ENCODE peak calls at places on chromosomes 6 and 20, in five cellular contexts. One of them, this sample, is unnamed. For H3K9me3 and H3K4me1, the result is how much of the 10 kb centered on the place peaks cover.

GRCh38 chr20:59222982-59223610 is 59.5 kb downstream of the ZNF831 start:
- DNase-seq in body of pancreas: no peak
- DNase-seq in heart right ventricle: no peak
- DNase-seq in cardiac muscle cell: peak
- DNase-seq in GM12878: no peak
- DNase-seq in this sample: peak

GRCh38 chr20:60214901-60215522 is 256.8 kb downstream of the CDH26 start:
- DNase-seq in body of pancreas: no peak
- DNase-seq in heart right ventricle: no peak
- DNase-seq in cardiac muscle cell: peak
- DNase-seq in GM12878: no peak
- DNase-seq in this sample: no peak

GRCh38 chr6:147390909-147391536 is 117.5 kb upstream of the SAMD5 start:
- DNase-seq in body of pancreas: no peak
- DNase-seq in heart right ventricle: no peak
- DNase-seq in cardiac muscle cell: peak
- DNase-seq in GM12878: no peak
- DNase-seq in this sample: peak

GRCh38 chr6:14772188-14772587 is 473.7 kb upstream of the JARID2 start:
- DNase-seq in body of pancreas: no peak
- DNase-seq in heart right ventricle: no peak
- DNase-seq in cardiac muscle cell: no peak
- DNase-seq in GM12878: no peak
- DNase-seq in this sample: no peak

GRCh38 chr6:133888931-133889556 is at the start of gene TCF21:
- DNase-seq in body of pancreas: no peak
- DNase-seq in heart right ventricle: peak
- DNase-seq in cardiac muscle cell: no peak
- DNase-seq in GM12878: no peak
- DNase-seq in this sample: no peak

GRCh38 chr6:169587992-169588391 is 113.8 kb downstream of the WDR27 start:
- DNase-seq in body of pancreas: no peak
- DNase-seq in heart right ventricle: no peak
- DNase-seq in cardiac muscle cell: no peak
- DNase-seq in GM12878: no peak
- DNase-seq in this sample: no peak

GRCh38 chr6:150729188-150729748 is 129.6 kb downstream of the PLEKHG1 start:
- DNase-seq in body of pancreas: no peak
- DNase-seq in heart right ventricle: no peak
- DNase-seq in cardiac muscle cell: no peak
- DNase-seq in GM12878: no peak
- DNase-seq in this sample: no peak

GRCh38 chr6:24252215-24252614 is 105.6 kb downstream of the DCDC2 start:
- DNase-seq in body of pancreas: no peak
- DNase-seq in heart right ventricle: no peak
- DNase-seq in cardiac muscle cell: no peak
- DNase-seq in GM12878: no peak
- DNase-seq in this sample: no peak

GRCh38 chr20:59830107-59831023 is 103.1 kb downstream of the SYCP2 start:
- DNase-seq in body of pancreas: no peak
- DNase-seq in heart right ventricle: no peak
- DNase-seq in cardiac muscle cell: no peak
- DNase-seq in GM12878: no peak
- DNase-seq in this sample: no peak

GRCh38 chr20:50278684-50279531 is 88.3 kb downstream of the CEBPB start:
- DNase-seq in body of pancreas: peak
- DNase-seq in heart right ventricle: peak
- DNase-seq in cardiac muscle cell: peak
- DNase-seq in GM12878: no peak
- DNase-seq in this sample: peak

GRCh38 chr6:64520050-64520449 is 884.4 kb downstream of the PHF3 start:
- DNase-seq in body of pancreas: no peak
- DNase-seq in heart right ventricle: no peak
- DNase-seq in cardiac muscle cell: no peak
- DNase-seq in GM12878: peak
- DNase-seq in this sample: no peak

GRCh38 chr20:347317-347639 is 367 bp downstream of the NRSN2 start:
- DNase-seq in body of pancreas: no peak
- DNase-seq in heart right ventricle: no peak
- DNase-seq in cardiac muscle cell: no peak
- DNase-seq in GM12878: no peak
- DNase-seq in this sample: no peak

GRCh38 chr6:142013286-142013685 is 119.4 kb upstream of the GJE1 start:
- DNase-seq in body of pancreas: no peak
- DNase-seq in heart right ventricle: no peak
- DNase-seq in cardiac muscle cell: no peak
- DNase-seq in GM12878: no peak
- DNase-seq in this sample: no peak

GRCh38 chr6:167119680-167120556 is 3.0 kb upstream of the CCR6 start:
- DNase-seq in body of pancreas: no peak
- DNase-seq in heart right ventricle: no peak
- DNase-seq in cardiac muscle cell: no peak
- DNase-seq in GM12878: no peak
- DNase-seq in this sample: no peak

GRCh38 chr6:35955071-35955470 is 34.2 kb upstream of the SRPK1 start:
- DNase-seq in body of pancreas: no peak
- DNase-seq in heart right ventricle: no peak
- DNase-seq in cardiac muscle cell: no peak
- DNase-seq in GM12878: no peak
- DNase-seq in this sample: no peak

GRCh38 chr6:125640441-125641150 is 108.8 kb upstream of the HEY2 start:
- DNase-seq in body of pancreas: no peak
- DNase-seq in heart right ventricle: no peak
- DNase-seq in cardiac muscle cell: no peak
- DNase-seq in GM12878: no peak
- DNase-seq in this sample: no peak

GRCh38 chr20:16286601-16287000 is 286.6 kb downstream of the KIF16B start:
- DNase-seq in body of pancreas: no peak
- DNase-seq in heart right ventricle: no peak
- DNase-seq in cardiac muscle cell: no peak
- DNase-seq in GM12878: no peak
- DNase-seq in this sample: no peak

GRCh38 chr6:3603443-3604130 is 146.7 kb upstream of the SLC22A23 start:
- DNase-seq in body of pancreas: no peak
- DNase-seq in heart right ventricle: no peak
- DNase-seq in cardiac muscle cell: peak
- DNase-seq in GM12878: no peak
- DNase-seq in this sample: no peak

GRCh38 chr20:58224974-58225373 is 3.5 kb downstream of the ANKRD60 start:
- DNase-seq in body of pancreas: no peak
- DNase-seq in heart right ventricle: no peak
- DNase-seq in cardiac muscle cell: peak
- DNase-seq in GM12878: no peak
- DNase-seq in this sample: no peak

GRCh38 chr20:9215539-9215938 is 146.7 kb downstream of the PLCB4 start:
- DNase-seq in body of pancreas: no peak
- DNase-seq in heart right ventricle: no peak
- DNase-seq in cardiac muscle cell: no peak
- DNase-seq in GM12878: no peak
- DNase-seq in this sample: no peak

GRCh38 chr6:101042966-101043365 is 161.8 kb upstream of the ASCC3 start:
- DNase-seq in body of pancreas: no peak
- DNase-seq in heart right ventricle: no peak
- DNase-seq in cardiac muscle cell: no peak
- DNase-seq in GM12878: no peak
- DNase-seq in this sample: no peak

GRCh38 chr6:131858765-131859490 is 51.1 kb downstream of the ENPP1 start:
- DNase-seq in body of pancreas: no peak
- DNase-seq in heart right ventricle: no peak
- DNase-seq in cardiac muscle cell: no peak
- DNase-seq in GM12878: no peak
- DNase-seq in this sample: no peak

GRCh38 chr20:38126146-38126912 is 38.7 kb downstream of the TGM2 start:
- DNase-seq in body of pancreas: no peak
- DNase-seq in heart right ventricle: no peak
- DNase-seq in cardiac muscle cell: no peak
- DNase-seq in GM12878: no peak
- DNase-seq in this sample: no peak

GRCh38 chr20:41570552-41570951 is 47.6 kb downstream of the CHD6 start:
- DNase-seq in body of pancreas: no peak
- DNase-seq in heart right ventricle: no peak
- DNase-seq in cardiac muscle cell: no peak
- DNase-seq in GM12878: no peak
- DNase-seq in this sample: no peak

GRCh38 chr6:124298682-124299081 is 495.0 kb downstream of the NKAIN2 start:
- DNase-seq in body of pancreas: no peak
- DNase-seq in heart right ventricle: no peak
- DNase-seq in cardiac muscle cell: no peak
- DNase-seq in GM12878: no peak
- DNase-seq in this sample: no peak

GRCh38 chr6:161373905-161374451 is 100.1 kb upstream of the AGPAT4 start:
- DNase-seq in body of pancreas: peak
- DNase-seq in heart right ventricle: peak
- DNase-seq in cardiac muscle cell: peak
- DNase-seq in GM12878: no peak
- DNase-seq in this sample: peak

DNA sequence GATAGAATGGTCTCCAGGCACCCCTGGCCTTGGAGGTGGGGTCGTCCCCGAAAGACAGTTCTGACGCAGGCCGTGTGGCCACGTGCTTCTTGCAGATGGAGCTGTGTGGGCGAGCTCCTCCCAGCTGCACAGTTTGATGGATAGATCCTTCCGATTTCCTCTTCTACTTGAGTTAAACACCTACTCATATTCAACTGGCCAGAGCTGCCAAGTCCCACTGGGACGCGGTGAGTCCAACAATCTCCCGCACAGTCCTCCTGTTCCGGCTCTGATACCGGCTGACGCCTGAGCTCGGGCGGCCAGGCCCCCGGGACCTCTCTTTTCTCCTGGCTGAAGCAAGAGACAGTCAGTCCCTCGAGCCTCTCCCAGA is 57.9 kb upstream of the DACT2 start:
- DNase-seq in body of pancreas: no peak
- DNase-seq in heart right ventricle: peak
- DNase-seq in cardiac muscle cell: no peak
- DNase-seq in GM12878: no peak
- DNase-seq in this sample: no peak
- H3K9me3 ChIP-seq in body of pancreas: under half
- H3K9me3 ChIP-seq in heart right ventricle: under half
- H3K9me3 ChIP-seq in cardiac muscle cell: under half
- H3K9me3 ChIP-seq in GM12878: under half
- H3K9me3 ChIP-seq in this sample: under half

GRCh38 chr6:45426251-45426650 is 48.5 kb upstream of the SUPT3H start:
- DNase-seq in body of pancreas: no peak
- DNase-seq in heart right ventricle: no peak
- DNase-seq in cardiac muscle cell: no peak
- DNase-seq in GM12878: no peak
- DNase-seq in this sample: no peak
- H3K4me1 ChIP-seq in body of pancreas: under half
- H3K4me1 ChIP-seq in heart right ventricle: under half
- H3K4me1 ChIP-seq in cardiac muscle cell: under half
- H3K4me1 ChIP-seq in GM12878: under half
- H3K4me1 ChIP-seq in this sample: under half

GRCh38 chr6:10722820-10723651 is at the start of gene TMEM14C:
- DNase-seq in body of pancreas: peak
- DNase-seq in heart right ventricle: peak
- DNase-seq in cardiac muscle cell: peak
- DNase-seq in GM12878: peak
- DNase-seq in this sample: peak

GRCh38 chr6:10722570-10722819 is 375 bp upstream of the TMEM14C start:
- DNase-seq in body of pancreas: no peak
- DNase-seq in heart right ventricle: no peak
- DNase-seq in cardiac muscle cell: no peak
- DNase-seq in GM12878: no peak
- DNase-seq in this sample: no peak

GRCh38 chr6:10721850-10722569 is 860 bp upstream of the TMEM14C start:
- DNase-seq in body of pancreas: no peak
- DNase-seq in heart right ventricle: no peak
- DNase-seq in cardiac muscle cell: no peak
- DNase-seq in GM12878: no peak
- DNase-seq in this sample: no peak

GRCh38 chr6:10720229-10720959 is 2.5 kb upstream of the TMEM14C start:
- DNase-seq in body of pancreas: peak
- DNase-seq in heart right ventricle: peak
- DNase-seq in cardiac muscle cell: no peak
- DNase-seq in GM12878: no peak
- DNase-seq in this sample: peak

DNA sequence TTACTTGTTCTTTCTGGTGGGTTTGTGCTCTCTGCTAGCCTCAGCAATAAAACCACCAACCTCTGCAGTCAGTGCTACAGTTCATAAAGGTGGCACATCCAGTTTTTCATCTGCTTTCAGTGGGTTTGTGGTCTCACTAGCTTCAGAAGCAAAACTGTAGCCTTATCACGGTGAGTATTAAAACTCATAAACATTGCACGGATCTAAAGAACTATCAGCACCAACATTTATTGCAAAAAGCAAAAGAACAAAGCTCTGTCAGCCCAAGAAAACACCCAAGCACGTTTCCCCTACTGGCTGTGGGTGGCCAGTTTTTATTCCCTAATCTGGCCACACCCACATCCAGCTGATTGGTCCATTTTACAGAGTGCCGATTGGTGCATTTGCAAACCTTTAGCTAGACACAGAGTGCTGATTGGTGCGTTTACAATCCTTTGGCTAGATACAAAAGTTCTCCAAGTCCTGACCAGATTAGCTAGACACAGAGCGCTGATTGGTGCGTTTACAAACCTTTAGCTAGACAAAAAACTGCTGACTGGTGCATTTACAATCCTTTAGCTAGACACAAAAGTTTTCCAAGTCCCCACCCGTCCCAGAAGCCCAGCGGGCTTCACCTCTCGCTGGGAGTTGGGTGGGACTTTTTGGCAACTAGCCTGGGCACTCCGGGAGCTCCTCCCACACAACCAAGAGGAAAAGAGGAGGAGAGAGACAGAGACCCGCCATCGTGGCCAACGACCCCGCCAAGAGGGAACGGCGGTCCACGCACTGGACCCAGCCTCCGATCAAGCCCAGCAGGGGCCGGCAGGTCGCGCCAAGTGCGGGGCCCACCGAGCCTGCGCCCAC is 3.3 kb upstream of the TMEM14C start:
- DNase-seq in body of pancreas: no peak
- DNase-seq in heart right ventricle: peak
- DNase-seq in cardiac muscle cell: no peak
- DNase-seq in GM12878: no peak
- DNase-seq in this sample: peak
- TF ChIP-seq CTCF in body of pancreas: no peak
- TF ChIP-seq CTCF in heart right ventricle: no peak
- TF ChIP-seq CTCF in cardiac muscle cell: no peak
- TF ChIP-seq CTCF in GM12878: no peak
- TF ChIP-seq CTCF in this sample: no peak

GRCh38 chr20:29741594-29741893 is 1515.9 kb upstream of the DEFB115 start:
- DNase-seq in body of pancreas: no peak
- DNase-seq in heart right ventricle: no peak
- DNase-seq in cardiac muscle cell: no peak
- DNase-seq in GM12878: no peak
- DNase-seq in this sample: no peak

GRCh38 chr20:29741894-29742698 is 1515.4 kb upstream of the DEFB115 start:
- DNase-seq in body of pancreas: no peak
- DNase-seq in heart right ventricle: no peak
- DNase-seq in cardiac muscle cell: no peak
- DNase-seq in GM12878: no peak
- DNase-seq in this sample: no peak

GRCh38 chr20:29742699-29743100 is 1514.8 kb upstream of the DEFB115 start:
- DNase-seq in body of pancreas: no peak
- DNase-seq in heart right ventricle: no peak
- DNase-seq in cardiac muscle cell: no peak
- DNase-seq in GM12878: no peak
- DNase-seq in this sample: no peak

GRCh38 chr20:29740601-29740950 is 1516.9 kb upstream of the DEFB115 start:
- DNase-seq in body of pancreas: no peak
- DNase-seq in heart right ventricle: no peak
- DNase-seq in cardiac muscle cell: no peak
- DNase-seq in GM12878: no peak
- DNase-seq in this sample: no peak

GRCh38 chr20:29740951-29741593 is 1516.4 kb upstream of the DEFB115 start:
- DNase-seq in body of pancreas: no peak
- DNase-seq in heart right ventricle: no peak
- DNase-seq in cardiac muscle cell: no peak
- DNase-seq in GM12878: no peak
- DNase-seq in this sample: no peak
- H3K9me3 ChIP-seq in body of pancreas: under half
- H3K9me3 ChIP-seq in heart right ventricle: under half
- H3K9me3 ChIP-seq in cardiac muscle cell: under half
- H3K9me3 ChIP-seq in GM12878: under half
- H3K9me3 ChIP-seq in this sample: under half